ENCODE peak calls at places on chromosomes 5 and 9, in nine cellular contexts. P is K562, C is A549, E is transverse colon, T is tibial nerve, H is ovary, V is suprapubic skin, X is H1, A is sigmoid colon. S is an unnamed sample. For H3K9me3, the result is how much of the 10 kb centered on the place peaks cover.

GRCh38 chr5:87825583-87825982 is 412.9 kb upstream of the CCNH start:
- DNase-seq in P (no peak), C (no peak), E (no peak), T (no peak), H (no peak), V (no peak), X (no peak), A (no peak), S (no peak)

GRCh38 chr5:68534131-68534940 is 318.8 kb downstream of the PIK3R1 start:
- DNase-seq in P (no peak), C (no peak), E (peak), T (no peak), H (peak), V (no peak), X (no peak), A (no peak), S (no peak)

GRCh38 chr9:130336027-130336595 is 70.6 kb downstream of the HMCN2 start:
- DNase-seq in P (no peak), C (no peak), E (no peak), T (no peak), H (no peak), V (no peak), X (no peak), A (no peak), S (no peak)

GRCh38 chr9:71524446-71524845 is 243.9 kb downstream of the CEMIP2 start:
- DNase-seq in P (no peak), C (no peak), E (no peak), T (no peak), H (no peak), V (no peak), X (no peak), A (no peak), S (no peak)

GRCh38 chr9:21795483-21795882 is 7.0 kb upstream of the MTAP start:
- DNase-seq in P (no peak), C (no peak), E (no peak), T (no peak), H (no peak), V (no peak), X (no peak), A (no peak), S (no peak)

GRCh38 chr9:100473271-100474081 is 527 bp downstream of the TMEFF1 start:
- DNase-seq in P (peak), C (peak), E (peak), T (no peak), H (peak), V (no peak), X (no peak), A (no peak), S (peak)

GRCh38 chr5:42021119-42021518 is 96.0 kb downstream of the FBXO4 start:
- DNase-seq in P (no peak), C (no peak), E (no peak), T (no peak), H (no peak), V (no peak), X (no peak), A (no peak), S (no peak)

GRCh38 chr5:98349251-98349989 is 424.0 kb upstream of the RGMB start:
- DNase-seq in P (peak), C (no peak), E (no peak), T (no peak), H (no peak), V (no peak), X (peak), A (no peak), S (no peak)

GRCh38 chr9:110767559-110768063 is 99.0 kb downstream of the MUSK start:
- DNase-seq in P (no peak), C (no peak), E (peak), T (peak), H (peak), V (no peak), X (no peak), A (peak), S (no peak)

GRCh38 chr5:72232838-72233237 is 87.2 kb downstream of the MRPS27 start:
- DNase-seq in P (no peak), C (no peak), E (no peak), T (no peak), H (no peak), V (no peak), X (no peak), A (no peak), S (no peak)

GRCh38 chr9:77829440-77829839 is 181.3 kb upstream of the GNA14 start:
- DNase-seq in P (no peak), C (no peak), E (no peak), T (no peak), H (no peak), V (no peak), X (no peak), A (no peak), S (no peak)

GRCh38 chr5:72624641-72625236 is 117.5 kb upstream of the ZNF366 start:
- DNase-seq in P (no peak), C (no peak), E (no peak), T (no peak), H (no peak), V (no peak), X (no peak), A (peak), S (no peak)

GRCh38 chr5:36607114-36607561 is 732 bp downstream of the SLC1A3 start:
- DNase-seq in P (no peak), C (no peak), E (no peak), T (no peak), H (peak), V (no peak), X (no peak), A (no peak), S (peak)

GRCh38 chr9:74721696-74722660 is 165.7 kb downstream of the TRPM6 start:
- DNase-seq in P (no peak), C (no peak), E (no peak), T (no peak), H (no peak), V (no peak), X (no peak), A (no peak), S (no peak)

GRCh38 chr9:96441798-96442445 is 8.0 kb upstream of the HABP4 start:
- DNase-seq in P (peak), C (no peak), E (no peak), T (no peak), H (no peak), V (no peak), X (no peak), A (no peak), S (no peak)

GRCh38 chr5:153629027-153629426 is 138.6 kb downstream of the GRIA1 start:
- DNase-seq in P (no peak), C (no peak), E (no peak), T (peak), H (peak), V (no peak), X (peak), A (no peak), S (no peak)

DNA sequence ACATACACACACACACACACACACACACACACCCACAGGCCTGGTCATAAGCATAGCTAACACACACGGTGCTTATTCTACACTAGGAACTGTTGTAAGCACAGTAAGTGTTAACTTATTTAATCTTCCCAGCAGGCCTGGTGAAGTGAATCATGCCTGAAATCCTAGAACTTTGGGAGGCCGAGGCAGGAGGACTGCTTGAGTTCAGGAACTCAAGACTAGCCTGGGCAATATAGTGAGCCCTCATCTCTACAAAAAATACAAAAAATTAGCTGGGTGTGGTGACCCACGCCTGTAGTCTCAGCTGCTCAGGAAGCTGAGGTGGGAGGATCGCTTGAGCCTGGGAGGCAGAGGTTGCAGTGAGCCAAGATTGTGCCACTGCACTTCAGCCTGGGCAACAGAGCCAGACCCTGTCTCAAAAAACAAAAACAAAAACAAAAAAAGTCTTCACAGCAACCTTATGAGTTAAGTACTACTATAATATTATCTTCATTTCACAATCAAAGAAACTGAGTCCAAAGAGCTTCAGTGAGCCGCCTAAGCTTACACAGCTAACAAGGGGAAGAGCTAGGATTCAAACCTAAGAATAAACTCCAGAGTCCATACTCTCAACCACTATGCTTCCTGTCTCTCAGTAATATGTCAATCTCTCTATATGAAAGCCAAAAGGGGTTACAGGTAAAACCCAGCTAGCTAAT is 2.3 kb downstream of the MEGF9 start:
- DNase-seq in P (no peak), C (no peak), E (no peak), T (no peak), H (no peak), V (no peak), X (no peak), A (no peak), S (no peak)
- TF ChIP-seq EP300 in P (no peak), C (no peak), E (no peak), T (peak), H (no peak), V (no peak), X (no peak), A (no peak), S (no peak)

GRCh38 chr5:22605473-22605872 is 247.7 kb downstream of the CDH12 start:
- DNase-seq in P (no peak), C (no peak), E (no peak), T (no peak), H (no peak), V (no peak), X (no peak), A (no peak), S (no peak)
- H3K9me3 ChIP-seq in P (under half), C (under half), E (under half), T (under half), H (under half), V (under half), X (under half), A (under half), S (under half)

DNA sequence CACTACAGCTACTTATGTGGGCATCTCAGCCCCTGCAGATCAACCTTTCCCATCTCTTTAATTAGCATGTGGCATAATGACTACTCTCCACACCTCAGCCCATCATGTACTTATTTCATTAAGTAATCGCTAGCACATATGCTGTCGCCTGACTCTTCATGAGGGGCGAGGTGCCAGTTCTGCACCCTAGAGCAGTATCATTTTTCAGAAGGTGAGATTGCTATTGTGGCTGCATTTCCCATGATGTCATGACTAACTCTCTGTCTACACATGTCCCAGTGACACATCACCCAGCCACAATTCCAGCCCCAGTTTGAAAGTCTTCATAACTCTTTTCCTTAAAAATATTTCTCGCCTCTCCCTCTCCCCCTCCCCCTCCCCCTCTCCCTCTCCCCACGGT is 7.6 kb upstream of the F2RL1 start:
- DNase-seq in P (no peak), C (no peak), E (no peak), T (no peak), H (no peak), V (no peak), X (no peak), A (no peak), S (no peak)
- TF ChIP-seq EP300 in P (no peak), C (no peak), E (no peak), T (no peak), H (no peak), V (no peak), X (no peak), A (no peak), S (no peak)

DNA sequence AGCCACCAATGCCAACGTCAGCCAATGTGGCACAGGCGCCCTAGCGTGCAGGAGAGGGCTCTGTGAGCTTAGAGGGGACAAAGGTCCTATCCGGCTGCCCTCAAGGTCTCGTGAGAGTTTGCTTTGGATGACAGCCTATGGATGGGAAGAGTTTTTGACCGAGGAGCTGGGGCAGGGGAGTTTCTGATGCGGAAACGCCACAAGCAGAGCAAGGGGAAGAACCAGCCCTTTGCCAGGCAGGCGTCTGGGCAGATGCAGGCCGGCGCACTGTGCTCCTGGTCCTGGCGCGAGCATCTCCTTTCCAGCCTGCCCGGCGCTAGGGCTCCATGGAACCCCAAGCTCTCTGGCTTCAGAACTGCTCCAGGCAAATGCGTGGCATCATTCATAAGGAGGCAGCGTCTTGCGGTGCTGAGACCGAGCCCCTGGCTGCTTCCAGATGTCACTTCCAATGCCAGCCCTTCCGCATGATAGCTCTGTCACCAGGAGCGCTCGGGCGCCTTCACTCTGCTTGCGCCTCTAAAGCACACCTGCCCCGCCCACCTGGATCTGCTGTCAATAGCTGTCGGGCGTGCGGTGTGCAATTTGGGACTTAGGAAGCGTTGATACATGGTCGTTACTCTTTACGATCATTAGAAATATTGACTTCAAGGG is 374.9 kb upstream of the IRX1 start:
- DNase-seq in P (no peak), C (no peak), E (no peak), T (no peak), H (no peak), V (no peak), X (no peak), A (no peak), S (no peak)
- H3K9me3 ChIP-seq in P (under half), C (under half), E (under half), T (under half), H (under half), V (under half), X (under half), A (under half), S (under half)

DNA sequence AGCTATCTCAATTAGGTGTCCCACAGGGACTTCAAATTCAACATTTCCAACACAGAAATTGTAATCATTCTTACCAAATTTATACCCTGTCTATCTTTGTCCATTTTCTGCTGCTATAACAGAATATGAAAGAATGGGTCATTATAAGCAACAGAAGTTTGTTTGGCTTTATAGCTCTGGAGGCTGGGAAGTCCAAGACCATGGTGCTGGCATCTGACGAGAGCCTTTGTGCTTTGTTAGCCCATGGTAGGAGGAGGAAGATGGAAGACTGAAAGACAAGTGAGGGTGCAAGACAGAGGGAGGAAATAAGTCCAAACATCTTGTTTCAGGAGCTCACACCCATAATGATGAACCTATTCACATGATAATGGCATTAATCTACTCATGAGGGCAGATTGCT is 72.2 kb downstream of the CWC27 start:
- DNase-seq in P (no peak), C (no peak), E (no peak), T (no peak), H (no peak), V (no peak), X (no peak), A (no peak), S (no peak)
- TF ChIP-seq EP300 in P (no peak), C (no peak), E (no peak), T (no peak), H (no peak), V (no peak), X (no peak), A (no peak), S (no peak)

GRCh38 chr9:135288941-135289534 is 190.5 kb upstream of the PPP1R26 start:
- DNase-seq in P (no peak), C (no peak), E (no peak), T (no peak), H (no peak), V (no peak), X (no peak), A (peak), S (no peak)
- H3K9me3 ChIP-seq in P (under half), C (under half), E (under half), T (under half), H (under half), V (under half), X (under half), A (under half), S (under half)

GRCh38 chr5:178118345-178118744 is 5.0 kb downstream of the N4BP3 start:
- DNase-seq in P (no peak), C (no peak), E (no peak), T (no peak), H (no peak), V (no peak), X (no peak), A (no peak), S (no peak)
- TF ChIP-seq EP300 in P (no peak), C (no peak), E (no peak), T (no peak), H (no peak), V (no peak), X (no peak), A (no peak), S (peak)

DNA sequence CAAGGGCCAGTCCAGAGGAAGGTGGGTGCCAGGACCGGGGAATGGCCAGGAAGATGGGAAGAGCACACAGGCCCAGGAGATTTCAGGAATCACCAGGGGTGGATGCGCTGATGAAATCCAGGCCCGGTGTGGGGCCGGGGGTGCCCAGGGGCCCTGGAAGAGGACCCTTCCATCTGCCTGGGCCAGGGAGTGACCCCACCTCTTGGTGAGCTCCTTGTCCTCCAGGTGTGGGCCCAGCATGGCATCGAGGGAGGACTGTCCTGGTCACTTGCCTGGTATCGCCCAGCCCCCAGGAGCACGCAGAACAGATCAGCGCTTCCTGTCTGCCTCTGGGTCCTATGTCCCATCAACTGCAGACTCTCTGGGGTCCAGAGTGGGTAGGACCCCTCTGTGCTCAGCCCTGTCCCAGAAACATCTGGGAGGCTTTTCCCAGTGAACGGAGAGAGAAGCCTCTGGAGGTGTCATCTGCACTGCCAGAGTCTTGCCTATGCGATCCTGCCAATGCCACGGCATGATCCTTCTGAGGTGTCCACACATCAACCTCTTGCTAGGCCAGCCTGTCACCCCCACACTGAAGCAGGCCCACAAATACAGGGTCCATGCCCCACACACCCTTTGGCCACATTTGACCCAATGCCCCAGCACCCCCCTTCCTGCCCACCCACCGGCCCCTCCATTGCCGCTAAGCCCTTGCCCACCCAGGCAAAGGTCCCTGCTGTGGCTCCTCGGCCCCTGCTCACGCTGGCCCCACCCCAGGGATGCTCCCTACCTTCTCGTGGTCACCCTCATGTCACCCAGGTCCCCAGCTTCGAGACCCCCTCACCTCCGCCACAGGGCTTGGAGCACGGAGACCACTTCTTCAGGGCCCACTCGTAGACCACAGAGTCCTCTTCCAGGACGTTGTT is 67.2 kb downstream of the ZNF354C start:
- DNase-seq in P (no peak), C (no peak), E (no peak), T (no peak), H (no peak), V (peak), X (no peak), A (no peak), S (peak)
- H3K9me3 ChIP-seq in P (under half), C (under half), E (under half), T (under half), H (under half), V (under half), X (under half), A (under half), S (under half)

S was measured in upper lobe of left lung.